ENCODE peak calls at places on chromosomes 11 and 22, in six cellular contexts. Y is body of pancreas, B is spleen, S is adrenal gland, N is thyroid gland, X is HCT116. Z is an unnamed sample.

GRCh38 chr11:43962383-43962969 is 20.0 kb downstream of the C11orf96 start:
- DNase-seq in Y (no peak), S (no peak), X (no peak), B (no peak), N (no peak), Z (no peak)

GRCh38 chr11:117172678-117173421 is 5.7 kb upstream of the SIDT2 start:
- DNase-seq in B (no peak), N (peak; percentile 80), Y (no peak), S (no peak), X (no peak), Z (no peak)

GRCh38 chr11:76807206-76807875 is 24.2 kb downstream of the TSKU start:
- DNase-seq in B (peak; percentile 92), X (no peak), S (peak; percentile 79), N (peak; percentile 90), Y (peak; percentile 89), Z (peak; percentile 78)

GRCh38 chr11:75031224-75031753 is 42.6 kb downstream of the NEU3 start:
- DNase-seq in N (no peak), S (peak; percentile 96), X (no peak), Y (no peak), B (no peak), Z (peak; percentile 68)

GRCh38 chr11:103928040-103928555 is 108.3 kb upstream of the DDI1 start:
- DNase-seq in X (no peak), B (no peak), N (no peak), S (no peak), Y (no peak), Z (no peak)

GRCh38 chr11:71342951-71343827 is 90.8 kb upstream of the SHANK2 start:
- DNase-seq in S (peak; percentile 89), N (peak; percentile 48), B (peak; percentile 68), X (peak; percentile 40), Y (peak; percentile 81), Z (peak; percentile 56)

GRCh38 chr11:30377347-30377746 is 54.4 kb downstream of the ARL14EP start:
- DNase-seq in Y (no peak), X (no peak), S (no peak), B (no peak), N (no peak), Z (no peak)

GRCh38 chr22:44218071-44218470 is 37.3 kb downstream of the PARVG start:
- DNase-seq in N (no peak), B (no peak), X (no peak), S (no peak), Y (no peak), Z (no peak)

GRCh38 chr22:49889071-49889470 is 29.2 kb downstream of the ALG12 start:
- DNase-seq in X (no peak), N (peak; percentile 48), B (no peak), S (no peak), Y (no peak), Z (no peak)

DNA sequence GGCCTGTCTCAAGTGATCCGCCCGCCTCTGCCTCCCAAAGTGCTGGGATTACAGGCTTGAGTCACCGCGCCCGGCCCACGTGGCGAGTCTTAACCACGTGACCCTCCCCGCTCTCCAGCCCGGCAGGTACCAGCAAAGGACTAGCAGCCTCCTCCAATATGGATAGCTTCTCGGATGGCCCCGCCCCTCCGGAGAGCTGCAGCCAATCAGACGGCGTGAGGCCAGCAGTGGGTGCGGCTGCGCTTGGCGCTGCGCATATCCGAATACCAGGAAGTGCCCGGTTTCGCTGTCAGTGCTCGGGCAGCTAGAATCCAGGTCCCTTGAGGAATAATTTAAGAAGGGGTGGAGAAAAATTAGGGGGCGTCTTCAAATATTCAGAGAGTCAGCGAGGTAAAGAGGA is 14.7 kb upstream of the PISD start:
- DNase-seq in X (peak; percentile 92), Y (peak; percentile 97), S (peak; percentile 99), N (peak; percentile 96), B (peak; percentile 98), Z (no peak)
- TF ChIP-seq POLR2A in X (no peak), Y (peak; percentile 82), S (peak; percentile 10), N (no peak), B (no peak), Z (no peak)

DNA sequence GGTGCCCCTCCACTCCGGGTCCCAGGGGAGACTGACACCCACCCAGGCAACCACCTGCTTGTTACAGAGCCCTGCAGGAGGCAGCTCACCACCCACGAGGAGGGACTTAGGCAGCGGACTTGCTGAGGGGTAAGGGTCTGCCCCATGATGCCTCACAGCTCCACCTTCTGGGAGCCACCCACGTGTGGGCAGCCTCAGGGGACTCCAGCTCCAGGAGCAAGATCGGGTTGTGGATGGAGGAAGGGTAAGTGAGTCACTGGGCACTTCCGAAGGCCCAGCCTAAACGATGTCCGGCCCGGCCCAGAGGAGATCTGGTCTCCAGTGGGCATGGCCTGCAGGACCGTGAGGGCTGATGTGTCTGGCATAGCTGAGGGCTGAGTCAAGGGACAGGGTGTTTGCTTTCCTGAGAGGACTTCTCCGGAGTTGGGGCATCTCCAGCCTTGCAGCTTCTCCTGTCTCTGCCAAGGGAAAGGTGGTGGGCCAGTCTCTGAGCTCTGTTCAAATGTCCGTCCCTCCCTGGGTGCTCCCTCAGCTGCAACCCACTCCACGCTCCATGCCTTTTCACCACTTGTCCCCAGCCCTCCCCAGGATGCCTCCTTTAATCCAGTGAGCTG is 32.3 kb upstream of the P2RY2 start:
- DNase-seq in Y (no peak), B (no peak), S (no peak), N (peak; percentile 73), X (no peak), Z (peak; percentile 90)
- TF ChIP-seq POLR2A in Y (no peak), B (no peak), S (no peak), N (no peak), X (no peak), Z (peak; percentile 43)

DNA sequence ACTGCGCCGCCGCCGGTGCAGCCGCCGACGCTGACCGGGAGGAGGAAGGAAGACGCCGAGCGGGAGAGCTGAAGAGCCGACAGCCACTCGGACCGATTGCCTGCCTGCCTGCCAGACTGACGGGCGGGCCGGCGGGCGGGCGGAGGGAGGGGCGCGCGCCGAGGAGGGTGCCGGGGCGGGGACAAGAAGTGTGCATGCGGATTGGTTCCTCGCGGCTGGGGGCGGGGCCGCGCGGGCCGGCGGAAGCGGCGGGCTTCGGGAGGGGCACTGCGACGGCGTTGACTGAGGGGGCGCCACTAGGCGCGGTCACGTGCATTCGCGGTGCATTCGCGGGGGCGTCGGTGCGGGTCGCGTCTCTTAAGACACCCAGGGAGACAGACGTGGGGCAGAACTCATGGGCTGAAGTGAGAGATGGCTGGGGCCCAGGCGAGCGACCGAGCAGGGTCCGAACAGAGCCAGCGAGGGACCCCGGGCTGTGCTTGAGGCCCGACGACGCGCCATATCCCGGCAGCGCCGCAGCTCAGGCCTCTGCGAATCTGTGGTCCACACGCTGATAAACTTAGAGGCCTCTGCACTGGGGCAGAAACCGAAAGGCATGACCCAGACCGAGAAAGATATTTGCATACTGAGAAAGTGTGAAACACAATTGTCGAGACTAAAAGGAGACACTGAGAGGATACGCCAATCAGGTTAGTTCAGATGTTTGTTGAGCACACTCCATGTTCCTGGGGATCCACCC is at the start of gene MAPK1:
- DNase-seq in N (peak; percentile 92), Y (peak; percentile 91), S (peak; percentile 91), X (peak; percentile 61), B (peak; percentile 98), Z (peak; percentile 74)
- TF ChIP-seq POLR2A in N (peak; percentile 37), Y (peak; percentile 64), S (peak; percentile 68), X (peak; percentile 82), B (no peak), Z (peak; percentile 76)

DNA sequence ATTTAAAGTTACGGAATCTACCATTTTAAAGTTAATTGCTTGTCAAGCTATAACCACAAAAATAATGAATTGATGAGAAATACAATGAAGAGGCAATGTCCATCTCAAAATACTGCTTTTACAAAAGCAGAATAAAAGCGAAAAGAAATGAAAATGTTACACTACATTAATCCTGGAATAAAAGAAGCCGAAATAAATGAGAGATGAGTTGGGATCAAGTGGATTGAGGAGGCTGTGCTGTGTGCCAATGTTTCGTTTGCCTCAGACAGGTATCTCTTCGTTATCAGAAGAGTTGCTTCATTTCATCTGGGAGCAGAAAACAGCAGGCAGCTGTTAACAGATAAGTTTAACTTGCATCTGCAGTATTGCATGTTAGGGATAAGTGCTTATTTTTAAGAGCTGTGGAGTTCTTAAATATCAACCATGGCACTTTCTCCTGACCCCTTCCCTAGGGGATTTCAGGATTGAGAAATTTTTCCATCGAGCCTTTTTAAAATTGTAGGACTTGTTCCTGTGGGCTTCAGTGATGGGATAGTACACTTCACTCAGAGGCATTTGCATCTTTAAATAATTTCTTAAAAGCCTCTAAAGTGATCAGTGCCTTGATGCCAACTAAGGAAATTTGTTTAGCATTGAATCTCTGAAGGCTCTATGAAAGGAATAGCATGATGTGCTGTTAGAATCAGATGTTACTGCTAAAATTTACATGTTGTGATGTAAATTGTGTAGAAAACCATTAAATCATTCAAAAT is 4.2 kb downstream of the MALAT1 start:
- DNase-seq in Y (no peak), X (no peak), B (no peak), S (no peak), N (no peak), Z (no peak)
- TF ChIP-seq POLR2A in Y (peak; percentile 72), X (peak; percentile 28), B (no peak), S (peak; percentile 89), N (no peak), Z (no peak)

GRCh38 chr11:32829680-32830412 is at the start of gene PRRG4:
- DNase-seq in B (peak; percentile 90), X (no peak), Y (peak; percentile 75), N (peak; percentile 92), S (peak; percentile 59), Z (peak; percentile 71)
- TF ChIP-seq POLR2A in B (no peak), X (no peak), Y (peak; percentile 74), N (no peak), S (no peak), Z (peak; percentile 19)

DNA sequence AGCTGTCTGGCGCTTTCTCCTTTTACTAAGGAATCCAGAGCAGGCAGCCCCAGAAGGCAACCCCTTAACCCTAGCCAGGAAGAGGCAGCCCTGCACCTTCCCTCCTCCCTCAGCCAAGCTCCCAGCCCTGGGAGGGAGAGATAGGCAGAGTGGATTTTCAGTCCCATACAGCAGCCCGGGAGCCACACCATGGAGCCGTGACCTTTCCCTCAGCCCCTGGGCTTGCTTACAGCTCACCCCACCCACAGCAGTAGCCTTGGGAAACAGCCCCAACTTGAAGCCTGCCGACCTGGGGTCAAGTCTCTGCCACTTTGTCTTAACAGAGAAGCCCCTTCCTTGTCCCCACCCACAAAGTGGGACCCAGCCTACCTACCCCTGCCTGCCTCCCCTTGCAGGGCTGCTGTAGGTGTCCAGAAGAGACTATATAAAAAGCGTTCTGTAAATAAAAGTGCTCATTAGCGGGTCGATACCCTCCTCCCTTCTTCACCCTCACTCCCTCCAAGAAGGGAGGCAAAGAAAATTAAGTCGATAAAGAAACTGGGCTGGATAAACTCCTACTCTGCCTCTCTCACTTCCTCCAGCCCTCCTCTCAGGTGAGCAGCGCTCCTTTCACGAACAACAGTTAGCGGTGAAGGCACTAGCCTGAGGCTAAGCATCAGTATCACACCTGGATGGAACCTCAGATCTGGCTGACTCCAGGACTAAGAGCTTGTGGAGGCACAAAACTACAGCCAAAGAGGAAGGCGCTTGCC is 4.2 kb downstream of the TST start:
- DNase-seq in Y (no peak), B (no peak), X (no peak), S (peak; percentile 59), N (no peak), Z (no peak)
- TF ChIP-seq POLR2A in Y (no peak), B (no peak), X (no peak), S (no peak), N (no peak), Z (no peak)